ENCODE peak calls at places on chromosomes 6 and 20, in five cellular contexts. J is neural progenitor cell, X is NCI-H510A treated with DMSO at 0.1 percent for 48 hours, E is activated T-helper 1 cell treated with Interleukin-2 at 50 U/mL for 16 hours, U is endothelial cell. C is an unnamed sample.
A peak's percentile ranks its signal among the peaks of the same experiment; 100 is the strongest.

GRCh38 chr6:54060286-54060685 is 51.0 kb upstream of the MLIP start:
- DNase-seq in X (no peak), U (no peak), E (no peak), J (no peak), C (no peak)

GRCh38 chr6:7414811-7415210 is 25.2 kb downstream of the RIOK1 start:
- DNase-seq in E (no peak), U (no peak), X (no peak), J (no peak), C (no peak)

GRCh38 chr6:144809120-144809519 is 524.0 kb downstream of the UTRN start:
- DNase-seq in U (no peak), X (no peak), E (no peak), J (no peak), C (no peak)

GRCh38 chr6:17919494-17919893 is 67.9 kb downstream of the KIF13A start:
- DNase-seq in J (no peak), X (no peak), E (no peak), U (no peak), C (no peak)

GRCh38 chr6:145880361-145880760 is 65.8 kb upstream of the FBXO30 start:
- DNase-seq in J (no peak), E (no peak), U (no peak), X (no peak), C (no peak)

GRCh38 chr20:43914286-43914685 is 366 bp upstream of the TOX2 start:
- DNase-seq in X (no peak), E (no peak), J (no peak), U (no peak), C (no peak)

GRCh38 chr20:60249436-60249835 is 291.2 kb downstream of the CDH26 start:
- DNase-seq in U (no peak), J (no peak), E (no peak), X (no peak), C (no peak)

GRCh38 chr6:26159417-26160273 is 72.4 kb downstream of the HFE start:
- DNase-seq in E (no peak), J (no peak), X (peak; percentile 42), U (no peak), C (no peak)

GRCh38 chr6:90216081-90216977 is 80.3 kb downstream of the BACH2 start:
- DNase-seq in J (peak; percentile 58), E (no peak), U (peak; percentile 12), X (no peak), C (no peak)

GRCh38 chr20:63381781-63382431 is 20.8 kb upstream of the CHRNA4 start:
- DNase-seq in J (peak; percentile 80), U (peak; percentile 71), E (peak; percentile 14), X (no peak), C (no peak)

GRCh38 chr6:3913958-3914337 is 64.8 kb downstream of the FAM50B start:
- DNase-seq in X (no peak), U (no peak), E (no peak), J (no peak), C (no peak)